ENCODE peak calls at places on chromosomes 6 and 20, in nine cellular contexts. R is hippocampal formation; F is endothelial cell; A is NB4; Y is substantia nigra; E is stimulated activated CD4-positive, alpha-beta T cell treated with anti-CD3 and anti-CD28 coated beads, Interleukin-12 subunit alpha, Interleukin-12 subunit beta, amount 100 ng/mL, for 24 hours; Q is EH; H is OCI-LY7; W is fibroblast of gingiva. I is an unnamed sample.

GRCh38 chr6:87319271-87319987 is 3.0 kb upstream of the SMIM8 start:
- DNase-seq in R (no peak), F (no peak), A (no peak), Y (no peak), E (no peak), Q (no peak), H (no peak), W (no peak), I (no peak)

GRCh38 chr20:36866681-36867485 is 9.1 kb upstream of the TLDC2 start:
- DNase-seq in R (no peak), F (no peak), A (no peak), Y (no peak), E (no peak), Q (peak; percentile 31), H (peak; percentile 37), W (no peak), I (peak; percentile 8)

GRCh38 chr6:121222656-121223055 is 111.6 kb downstream of the TBC1D32 start:
- DNase-seq in R (peak; percentile 56), F (no peak), A (no peak), Y (no peak), E (no peak), Q (peak; percentile 53), H (peak; percentile 7), W (peak; percentile 45), I (peak; percentile 27)

GRCh38 chr20:23116301-23117089 is 30.4 kb upstream of the CD93 start:
- DNase-seq in R (no peak), F (no peak), A (peak; percentile 62), Y (no peak), E (no peak), Q (peak; percentile 73), H (no peak), W (peak; percentile 91), I (no peak)

GRCh38 chr20:15703171-15703911 is 869.9 kb downstream of the KIF16B start:
- DNase-seq in R (no peak), F (no peak), A (no peak), Y (no peak), E (no peak), Q (peak; percentile 87), H (no peak), W (no peak), I (peak; percentile 34)

GRCh38 chr6:158645064-158646022 is 800 bp upstream of the DYNLT1 start:
- DNase-seq in R (peak; percentile 59), F (no peak), A (no peak), Y (no peak), E (no peak), Q (no peak), H (no peak), W (no peak), I (no peak)

GRCh38 chr20:33191484-33191883 is 23.5 kb downstream of the BPIFA2 start:
- DNase-seq in R (no peak), F (no peak), A (no peak), Y (no peak), E (no peak), Q (no peak), H (no peak), W (no peak), I (no peak)

GRCh38 chr6:151391471-151392428 is at the start of gene ZBTB2:
- DNase-seq in R (peak; percentile 75), F (peak; percentile 60), A (peak; percentile 84), Y (peak; percentile 75), E (peak; percentile 43), Q (peak; percentile 76), H (peak; percentile 80), W (peak; percentile 64), I (peak; percentile 89)

GRCh38 chr6:43338243-43338642 is 29.6 kb upstream of the CRIP3 start:
- DNase-seq in R (no peak), F (no peak), A (no peak), Y (no peak), E (no peak), Q (no peak), H (no peak), W (no peak), I (no peak)

GRCh38 chr20:1872456-1873183 is 22.6 kb upstream of the SIRPA start:
- DNase-seq in R (no peak), F (no peak), A (no peak), Y (no peak), E (no peak), Q (no peak), H (no peak), W (no peak), I (no peak)

GRCh38 chr6:3162067-3162497 is 4.7 kb upstream of the TUBB2A start:
- DNase-seq in R (no peak), F (no peak), A (peak; percentile 37), Y (no peak), E (no peak), Q (peak; percentile 26), H (peak; percentile 24), W (peak; percentile 16), I (peak; percentile 76)

GRCh38 chr6:163405412-163406309 is 8.9 kb upstream of the QKI start:
- DNase-seq in R (peak; percentile 66), F (no peak), A (peak; percentile 83), Y (peak; percentile 84), E (no peak), Q (peak; percentile 44), H (no peak), W (peak; percentile 41), I (peak; percentile 45)

GRCh38 chr20:15700147-15700765 is 873.0 kb downstream of the KIF16B start:
- DNase-seq in R (no peak), F (no peak), A (no peak), Y (no peak), E (no peak), Q (peak; percentile 38), H (no peak), W (peak; percentile 34), I (no peak)

GRCh38 chr6:119076966-119077642 is 1.4 kb downstream of the FAM184A start:
- DNase-seq in R (no peak), F (no peak), A (no peak), Y (no peak), E (no peak), Q (no peak), H (no peak), W (no peak), I (no peak)

GRCh38 chr6:109166643-109167042 is 71.3 kb downstream of the CEP57L1 start:
- DNase-seq in R (no peak), F (no peak), A (no peak), Y (no peak), E (no peak), Q (no peak), H (no peak), W (no peak), I (no peak)

GRCh38 chr6:42338573-42339218 is 113.0 kb downstream of the TRERF1 start:
- DNase-seq in R (no peak), F (no peak), A (peak; percentile 96), Y (no peak), E (no peak), Q (peak; percentile 99), H (no peak), W (peak; percentile 95), I (peak; percentile 82)

GRCh38 chr20:58542411-58543095 is 27.4 kb upstream of the APCDD1L start:
- DNase-seq in R (no peak), F (no peak), A (peak; percentile 82), Y (no peak), E (no peak), Q (peak; percentile 53), H (no peak), W (no peak), I (no peak)

GRCh38 chr6:100856146-100856545 is 25.0 kb downstream of the ASCC3 start:
- DNase-seq in R (no peak), F (no peak), A (no peak), Y (no peak), E (no peak), Q (no peak), H (no peak), W (no peak), I (no peak)

GRCh38 chr6:2626381-2626780 is 124.3 kb downstream of the MYLK4 start:
- DNase-seq in R (no peak), F (no peak), A (no peak), Y (no peak), E (no peak), Q (no peak), H (no peak), W (no peak), I (peak; percentile 18)

GRCh38 chr20:50879649-50880550 is 51.3 kb downstream of the ADNP start:
- DNase-seq in R (no peak), F (no peak), A (no peak), Y (no peak), E (no peak), Q (no peak), H (no peak), W (no peak), I (no peak)

GRCh38 chr20:13857304-13857703 is 72.5 kb downstream of the NDUFAF5 start:
- DNase-seq in R (no peak), F (no peak), A (no peak), Y (peak; percentile 24), E (no peak), Q (peak; percentile 36), H (no peak), W (no peak), I (no peak)

I was measured in OCI-M1.